ENCODE peak calls at places on chromosomes 11 and 22, in nine cellular contexts. B, G, Z, T, X, S, H, K and R are unnamed samples.
A peak's percentile ranks its signal among the peaks of the same experiment; 100 is the strongest.

GRCh38 chr11:1705121-1706052 is 8.4 kb downstream of the KRTAP5-6 start:
- DNase-seq in K (no peak), H (peak; percentile 41), X (no peak), S (no peak), B (no peak), T (no peak), Z (no peak), G (no peak), R (no peak)

GRCh38 chr11:90171359-90171758 is 36.9 kb downstream of the NAALAD2 start:
- DNase-seq in T (no peak), H (no peak), B (no peak), G (no peak), Z (no peak), K (no peak), S (no peak), X (no peak), R (no peak)

GRCh38 chr11:11039249-11039965 is 181.6 kb upstream of the ZBED5 start:
- DNase-seq in K (no peak), S (no peak), H (no peak), X (no peak), B (no peak), Z (no peak), G (no peak), T (no peak), R (no peak)

GRCh38 chr11:14500181-14500651 is 605 bp upstream of the COPB1 start:
- DNase-seq in T (peak; percentile 15), B (peak; percentile 10), H (peak; percentile 62), Z (peak; percentile 27), S (peak; percentile 51), K (peak; percentile 4), X (peak; percentile 31), G (no peak), R (peak; percentile 16)

GRCh38 chr11:127470485-127470884 is 469.9 kb upstream of the KIRREL3 start:
- DNase-seq in Z (no peak), K (no peak), X (no peak), H (no peak), G (no peak), T (no peak), B (no peak), S (no peak), R (peak; percentile 49)

GRCh38 chr11:107769189-107769588 is 57.3 kb upstream of the SLN start:
- DNase-seq in K (no peak), T (no peak), X (peak; percentile 47), S (no peak), B (no peak), Z (no peak), G (no peak), H (peak; percentile 89), R (no peak)

GRCh38 chr11:111429066-111429506 is 50.0 kb upstream of the POU2AF1 start:
- DNase-seq in Z (peak; percentile 23), G (no peak), T (peak; percentile 27), X (no peak), H (no peak), B (peak; percentile 67), S (peak; percentile 52), K (peak; percentile 15), R (peak; percentile 64)

GRCh38 chr22:23555118-23555517 is 25.0 kb downstream of the IGLL1 start:
- DNase-seq in T (no peak), G (no peak), K (no peak), X (no peak), B (no peak), Z (no peak), H (no peak), S (no peak), R (no peak)

GRCh38 chr22:50528682-50529415 is 963 bp downstream of the TYMP start:
- DNase-seq in S (no peak), H (no peak), B (no peak), T (no peak), X (no peak), Z (no peak), K (no peak), G (no peak), R (no peak)

GRCh38 chr22:46280063-46280817 is 12.4 kb downstream of the TTC38 start:
- DNase-seq in S (no peak), X (no peak), T (no peak), B (no peak), G (no peak), H (no peak), K (no peak), Z (no peak), R (no peak)

GRCh38 chr11:119910056-119910455 is 181.1 kb upstream of the NECTIN1 start:
- DNase-seq in G (no peak), H (no peak), K (no peak), Z (no peak), X (no peak), S (no peak), T (no peak), B (no peak), R (no peak)

GRCh38 chr11:6481924-6482275 is 599 bp downstream of the TIMM10B start:
- DNase-seq in X (no peak), T (no peak), K (no peak), B (no peak), G (no peak), H (no peak), S (no peak), Z (no peak), R (peak; percentile 20)

GRCh38 chr11:47355283-47356128 is 3.0 kb upstream of the MYBPC3 start:
- DNase-seq in S (no peak), T (peak; percentile 93), G (peak; percentile 97), H (peak; percentile 83), Z (no peak), B (peak; percentile 43), X (peak; percentile 59), K (peak; percentile 90), R (peak; percentile 99)

GRCh38 chr11:47731466-47731865 is 16.3 kb upstream of the AGBL2 start:
- DNase-seq in G (no peak), X (no peak), T (no peak), S (no peak), H (no peak), B (no peak), Z (no peak), K (peak; percentile 17), R (no peak)

GRCh38 chr22:24806663-24807001 is 621 bp downstream of the SGSM1 start:
- DNase-seq in S (no peak), X (no peak), H (no peak), G (no peak), T (no peak), K (no peak), B (no peak), Z (no peak), R (no peak)

GRCh38 chr11:112253605-112254242 is 6.9 kb downstream of the PLET1 start:
- DNase-seq in B (no peak), H (no peak), G (no peak), T (no peak), X (no peak), K (no peak), Z (no peak), S (no peak), R (no peak)

GRCh38 chr11:84899740-84900139 is 727.4 kb downstream of the DLG2 start:
- DNase-seq in X (no peak), G (no peak), Z (no peak), T (no peak), H (peak; percentile 61), K (no peak), B (no peak), S (no peak), R (no peak)